ENCODE peak calls at places on chromosome 14, in five cellular contexts. One of them, this sample, is unnamed.

GRCh38 chr14:64417042-64417770 is 29.1 kb downstream of the MTHFD1 start:
- DNase-seq in uterus: no peak
- DNase-seq in Calu3: no peak
- DNase-seq in T-helper 9 cell: no peak
- DNase-seq in PC-9: no peak
- DNase-seq in this sample: no peak

GRCh38 chr14:35934499-35934898 is 108.4 kb downstream of the BRMS1L start:
- DNase-seq in uterus: no peak
- DNase-seq in PC-9: no peak
- DNase-seq in T-helper 9 cell: no peak
- DNase-seq in Calu3: no peak
- DNase-seq in this sample: no peak

GRCh38 chr14:74299061-74299545 is 3.6 kb downstream of the ABCD4 start:
- DNase-seq in PC-9: no peak
- DNase-seq in T-helper 9 cell: no peak
- DNase-seq in Calu3: no peak
- DNase-seq in uterus: no peak
- DNase-seq in this sample: peak; percentile 11

GRCh38 chr14:104932676-104933631 is 8.3 kb downstream of the PLD4 start:
- DNase-seq in Calu3: peak; percentile 91
- DNase-seq in PC-9: peak; percentile 38
- DNase-seq in T-helper 9 cell: peak; percentile 87
- DNase-seq in uterus: peak; percentile 93
- DNase-seq in this sample: peak; percentile 8

GRCh38 chr14:75141967-75142366 is 15.1 kb upstream of the NEK9 start:
- DNase-seq in Calu3: peak; percentile 19
- DNase-seq in PC-9: no peak
- DNase-seq in uterus: no peak
- DNase-seq in T-helper 9 cell: no peak
- DNase-seq in this sample: no peak

GRCh38 chr14:92093320-92093719 is 13.1 kb downstream of the ATXN3 start:
- DNase-seq in Calu3: no peak
- DNase-seq in T-helper 9 cell: no peak
- DNase-seq in uterus: no peak
- DNase-seq in PC-9: no peak
- DNase-seq in this sample: no peak

GRCh38 chr14:104547998-104548700 is 31.4 kb upstream of the C14orf180 start:
- DNase-seq in T-helper 9 cell: no peak
- DNase-seq in uterus: peak; percentile 9
- DNase-seq in PC-9: no peak
- DNase-seq in Calu3: no peak
- DNase-seq in this sample: no peak

GRCh38 chr14:23438130-23438893 is 2.9 kb upstream of the MYH7 start:
- DNase-seq in uterus: no peak
- DNase-seq in Calu3: no peak
- DNase-seq in T-helper 9 cell: no peak
- DNase-seq in PC-9: no peak
- DNase-seq in this sample: no peak

GRCh38 chr14:36162267-36162666 is 14.3 kb downstream of the PTCSC3 start:
- DNase-seq in Calu3: peak; percentile 2
- DNase-seq in PC-9: no peak
- DNase-seq in T-helper 9 cell: no peak
- DNase-seq in uterus: no peak
- DNase-seq in this sample: no peak

GRCh38 chr14:95314609-95315008 is 5.1 kb downstream of the CLMN start:
- DNase-seq in Calu3: peak; percentile 72
- DNase-seq in T-helper 9 cell: no peak
- DNase-seq in PC-9: peak; percentile 90
- DNase-seq in uterus: no peak
- DNase-seq in this sample: no peak

GRCh38 chr14:77906446-77906845 is 106.5 kb downstream of the ADCK1 start:
- DNase-seq in uterus: no peak
- DNase-seq in Calu3: no peak
- DNase-seq in PC-9: no peak
- DNase-seq in T-helper 9 cell: no peak
- DNase-seq in this sample: no peak

GRCh38 chr14:93655078-93655750 is 133.1 kb downstream of the PRIMA1 start:
- DNase-seq in uterus: no peak
- DNase-seq in PC-9: no peak
- DNase-seq in Calu3: peak; percentile 31
- DNase-seq in T-helper 9 cell: no peak
- DNase-seq in this sample: peak; percentile 8

GRCh38 chr14:60094306-60094897 is 2.7 kb downstream of the PCNX4 start:
- DNase-seq in Calu3: peak; percentile 30
- DNase-seq in T-helper 9 cell: no peak
- DNase-seq in PC-9: no peak
- DNase-seq in uterus: no peak
- DNase-seq in this sample: no peak

GRCh38 chr14:73457050-73457934 is 1.1 kb downstream of the NUMB start:
- DNase-seq in T-helper 9 cell: peak; percentile 10
- DNase-seq in Calu3: peak; percentile 32
- DNase-seq in PC-9: no peak
- DNase-seq in uterus: no peak
- DNase-seq in this sample: no peak

GRCh38 chr14:93107383-93107782 is 8.3 kb downstream of the ITPK1 start:
- DNase-seq in T-helper 9 cell: no peak
- DNase-seq in PC-9: no peak
- DNase-seq in Calu3: no peak
- DNase-seq in uterus: no peak
- DNase-seq in this sample: no peak

GRCh38 chr14:54568821-54569591 is 2.1 kb downstream of the SAMD4A start:
- DNase-seq in PC-9: no peak
- DNase-seq in T-helper 9 cell: no peak
- DNase-seq in Calu3: no peak
- DNase-seq in uterus: peak; percentile 32
- DNase-seq in this sample: no peak

GRCh38 chr14:104774453-104775072 is 21.0 kb downstream of the AKT1 start:
- DNase-seq in T-helper 9 cell: no peak
- DNase-seq in uterus: no peak
- DNase-seq in Calu3: no peak
- DNase-seq in PC-9: no peak
- DNase-seq in this sample: no peak

GRCh38 chr14:84535491-84535890 is 994.5 kb upstream of the FLRT2 start:
- DNase-seq in PC-9: no peak
- DNase-seq in Calu3: no peak
- DNase-seq in uterus: no peak
- DNase-seq in T-helper 9 cell: no peak
- DNase-seq in this sample: no peak

GRCh38 chr14:25833341-25834121 is 764.3 kb downstream of the NOVA1 start:
- DNase-seq in T-helper 9 cell: no peak
- DNase-seq in Calu3: no peak
- DNase-seq in uterus: peak; percentile 15
- DNase-seq in PC-9: no peak
- DNase-seq in this sample: no peak

GRCh38 chr14:101499080-101499479 is 62.2 kb upstream of the DIO3 start:
- DNase-seq in uterus: peak; percentile 42
- DNase-seq in T-helper 9 cell: no peak
- DNase-seq in Calu3: no peak
- DNase-seq in PC-9: no peak
- DNase-seq in this sample: no peak